ENCODE peak calls at places on chromosomes 7 and 10, in six cellular contexts. U, R, Q, M, A and K are unnamed samples.
A peak's percentile ranks its signal among the peaks of the same experiment; 100 is the strongest.

GRCh38 chr7:100544949-100545635 is 6.1 kb downstream of the AGFG2 start:
- DNase-seq in U (peak; percentile 58), M (no peak), A (no peak), R (no peak), Q (no peak), K (no peak)

GRCh38 chr10:44993226-44993921 is 7.3 kb upstream of the ZNF22 start:
- DNase-seq in R (no peak), A (peak; percentile 17), M (no peak), Q (no peak), U (no peak), K (no peak)

GRCh38 chr10:103499881-103500280 is 6.4 kb downstream of the NEURL1 start:
- DNase-seq in M (no peak), U (no peak), R (no peak), Q (no peak), A (no peak), K (no peak)

GRCh38 chr10:96676272-96677112 is 43.8 kb downstream of the PIK3AP1 start:
- DNase-seq in M (no peak), U (no peak), A (no peak), Q (no peak), R (no peak), K (no peak)

GRCh38 chr10:3484306-3485187 is 300.5 kb downstream of the KLF6 start:
- DNase-seq in R (no peak), Q (no peak), U (peak; percentile 81), A (no peak), M (peak; percentile 89), K (no peak)

GRCh38 chr10:15595260-15595659 is 124.5 kb downstream of the ITGA8 start:
- DNase-seq in U (peak; percentile 14), R (no peak), M (no peak), A (no peak), Q (no peak), K (no peak)

GRCh38 chr10:75632750-75633462 is 201.5 kb downstream of the LRMDA start:
- DNase-seq in A (no peak), M (no peak), Q (no peak), R (peak; percentile 47), U (peak; percentile 6), K (no peak)

GRCh38 chr10:541041-541440 is 148.4 kb downstream of the DIP2C start:
- DNase-seq in M (no peak), Q (no peak), R (no peak), U (no peak), A (no peak), K (no peak)

GRCh38 chr10:29353291-29353690 is 64.4 kb downstream of the LYZL1 start:
- DNase-seq in U (no peak), Q (no peak), R (no peak), M (no peak), A (no peak), K (no peak)

GRCh38 chr7:74027683-74028320 is at the start of gene ELN:
- DNase-seq in A (peak; percentile 67), M (no peak), Q (no peak), R (peak; percentile 89), U (peak; percentile 34), K (peak; percentile 57)

GRCh38 chr10:111874586-111874985 is 309.0 kb downstream of the GPAM start:
- DNase-seq in R (no peak), M (no peak), A (no peak), Q (no peak), U (no peak), K (no peak)

GRCh38 chr7:151782598-151783448 is 94.1 kb downstream of the PRKAG2 start:
- DNase-seq in U (peak; percentile 47), R (peak; percentile 71), Q (peak; percentile 78), A (peak; percentile 56), M (peak; percentile 73), K (peak; percentile 63)

GRCh38 chr7:70417061-70417655 is 714.8 kb upstream of the GALNT17 start:
- DNase-seq in R (no peak), Q (no peak), M (no peak), U (no peak), A (peak; percentile 20), K (no peak)

GRCh38 chr10:103793920-103794883 is 61.2 kb downstream of the SH3PXD2A start:
- DNase-seq in M (no peak), Q (peak; percentile 21), R (peak; percentile 16), U (no peak), A (no peak), K (no peak)

GRCh38 chr7:41592226-41592625 is 110.7 kb downstream of the INHBA start:
- DNase-seq in R (no peak), A (no peak), Q (no peak), M (no peak), U (no peak), K (no peak)

GRCh38 chr10:46525177-46525823 is 31.2 kb downstream of the GPRIN2 start:
- DNase-seq in U (peak; percentile 73), R (no peak), M (peak; percentile 19), Q (peak; percentile 78), A (peak; percentile 4), K (peak; percentile 11)

GRCh38 chr7:124033093-124033806 is 383 bp upstream of the TMEM229A start:
- DNase-seq in U (no peak), Q (peak; percentile 21), A (no peak), R (peak; percentile 22), M (no peak), K (no peak)

GRCh38 chr10:69961168-69961863 is 91.3 kb upstream of the MACROH2A2 start:
- DNase-seq in A (no peak), R (no peak), U (no peak), M (no peak), Q (peak; percentile 25), K (no peak)

GRCh38 chr7:73740771-73741170 is 2.2 kb upstream of the ABHD11 start:
- DNase-seq in U (no peak), R (no peak), A (no peak), M (no peak), Q (no peak), K (no peak)

GRCh38 chr7:23347007-23347681 is 48.0 kb downstream of the MALSU1 start:
- DNase-seq in Q (no peak), A (no peak), M (no peak), R (no peak), U (no peak), K (no peak)

GRCh38 chr10:5293691-5294550 is 70.8 kb upstream of the UCN3 start:
- DNase-seq in A (peak; percentile 17), U (peak; percentile 20), M (peak; percentile 59), R (peak; percentile 47), Q (peak; percentile 82), K (peak; percentile 47)

GRCh38 chr7:23293500-23294073 is 5.6 kb upstream of the MALSU1 start:
- DNase-seq in A (no peak), U (no peak), M (no peak), R (no peak), Q (peak; percentile 31), K (no peak)

GRCh38 chr7:128176696-128177095 is 64.4 kb upstream of the LEP start:
- DNase-seq in A (no peak), M (no peak), Q (peak; percentile 28), R (no peak), U (no peak), K (no peak)

GRCh38 chr10:97174276-97174775 is 11.4 kb downstream of the SLIT1 start:
- DNase-seq in R (no peak), U (no peak), M (no peak), A (no peak), Q (no peak), K (no peak)

GRCh38 chr10:3785849-3786290 is 861 bp upstream of the KLF6 start:
- DNase-seq in M (peak; percentile 47), A (no peak), R (no peak), U (peak; percentile 60), Q (peak; percentile 55), K (no peak)

GRCh38 chr7:20219062-20219445 is 1.9 kb upstream of the MACC1 start:
- DNase-seq in U (no peak), Q (no peak), M (no peak), R (no peak), A (no peak), K (no peak)

GRCh38 chr7:20216637-20217036 is 547 bp downstream of the MACC1 start:
- DNase-seq in M (no peak), Q (no peak), R (no peak), A (no peak), U (no peak), K (no peak)

GRCh38 chr7:20217193-20217948 is at the start of gene MACC1:
- DNase-seq in U (no peak), Q (peak; percentile 96), M (peak; percentile 96), R (no peak), A (no peak), K (no peak)

GRCh38 chr7:20219446-20220292 is 2.5 kb upstream of the MACC1 start:
- DNase-seq in U (peak; percentile 98), Q (peak; percentile 98), R (peak; percentile 69), M (peak; percentile 99), A (peak; percentile 38), K (no peak)

GRCh38 chr7:20218261-20218660 is 1.1 kb upstream of the MACC1 start:
- DNase-seq in M (no peak), R (no peak), U (no peak), A (no peak), Q (no peak), K (no peak)
- TF ChIP-seq CTCF in M (no peak), R (no peak), U (no peak), A (no peak), Q (no peak), K (no peak)

GRCh38 chr7:3882782-3883181 is 581.7 kb downstream of the SDK1 start:
- DNase-seq in A (no peak), U (no peak), M (no peak), R (no peak), Q (no peak), K (no peak)

GRCh38 chr7:3884543-3884942 is 583.5 kb downstream of the SDK1 start:
- DNase-seq in A (no peak), Q (no peak), U (no peak), M (no peak), R (no peak), K (no peak)

GRCh38 chr7:3880221-3880935 is 579.3 kb downstream of the SDK1 start:
- DNase-seq in U (no peak), M (no peak), Q (no peak), R (no peak), A (no peak), K (no peak)

DNA sequence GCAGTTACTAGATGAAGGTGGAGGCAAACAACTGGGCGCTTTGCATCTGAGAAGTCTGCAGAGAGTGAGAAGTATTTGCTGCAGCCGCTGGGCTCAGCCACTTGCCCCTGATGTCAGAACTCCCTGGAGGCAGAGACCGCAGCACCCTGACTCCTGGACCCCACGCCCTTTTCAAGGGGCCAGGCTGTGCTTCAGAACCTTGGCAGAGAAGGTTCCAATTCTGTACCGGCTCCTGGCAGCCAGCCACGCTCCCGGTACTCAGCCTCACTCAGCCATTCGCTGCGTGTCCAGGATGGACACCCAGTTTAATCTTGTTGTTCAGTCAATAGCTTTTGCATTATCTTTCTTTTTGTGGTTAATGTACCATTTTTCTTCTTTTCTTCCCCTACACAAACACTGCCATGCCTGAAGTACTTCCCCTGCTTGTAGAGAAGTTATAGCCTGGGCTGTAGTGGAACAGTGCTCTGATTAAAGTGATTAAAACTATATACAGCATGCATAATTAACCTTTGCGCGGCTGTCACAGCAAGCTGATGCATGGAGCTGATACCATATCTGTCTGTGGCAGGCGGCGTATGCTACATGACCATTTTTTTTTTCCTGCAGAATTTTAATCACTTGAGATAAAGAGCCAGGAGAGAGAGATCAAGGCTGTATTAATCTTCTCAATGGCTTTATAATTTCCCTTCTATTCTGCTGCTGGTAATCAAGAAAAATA is 578.4 kb downstream of the SDK1 start:
- DNase-seq in Q (no peak), U (no peak), R (peak; percentile 27), M (no peak), A (no peak), K (no peak)
- TF ChIP-seq CTCF in Q (no peak), U (no peak), R (no peak), M (no peak), A (no peak), K (no peak)

GRCh38 chr7:75945297-75946168 is 30.6 kb downstream of the POR start:
- DNase-seq in R (no peak), M (no peak), Q (peak; percentile 29), A (peak; percentile 79), U (peak; percentile 94), K (no peak)
- TF ChIP-seq CTCF in R (peak; percentile 47), M (no peak), Q (no peak), A (peak; percentile 43), U (peak; percentile 13), K (no peak)

GRCh38 chr10:129970404-129971364 is 6.6 kb upstream of the EBF3 start:
- DNase-seq in M (no peak), Q (no peak), U (no peak), R (no peak), A (no peak), K (no peak)
- TF ChIP-seq CTCF in M (no peak), Q (no peak), U (no peak), R (no peak), A (no peak), K (no peak)